ENCODE peak calls at places on chromosome 17, in five cellular contexts. P is heart right ventricle, F is left lung, A is mammary epithelial cell, E is esophagus squamous epithelium. C is an unnamed sample. For H3K4me1, the result is how much of the 10 kb centered on the place peaks cover.

GRCh38 chr17:11979795-11980194 is 17.5 kb downstream of the ZNF18 start:
- DNase-seq in P (no peak), F (no peak), A (no peak), E (no peak), C (no peak)

GRCh38 chr17:28247671-28248556 is 71.1 kb upstream of the TMEM97 start:
- DNase-seq in P (no peak), F (no peak), A (no peak), E (no peak), C (no peak)

GRCh38 chr17:7184091-7184488 is 4.9 kb upstream of the ASGR1 start:
- DNase-seq in P (no peak), F (no peak), A (no peak), E (no peak), C (no peak)

GRCh38 chr17:80034977-80035686 is 540 bp downstream of the TBC1D16 start:
- DNase-seq in P (peak), F (no peak), A (peak), E (no peak), C (no peak)

GRCh38 chr17:66655861-66656260 is 179.1 kb upstream of the CACNG5 start:
- DNase-seq in P (no peak), F (no peak), A (peak), E (no peak), C (no peak)

GRCh38 chr17:19762515-19762961 is 14.4 kb upstream of the ALDH3A1 start:
- DNase-seq in P (no peak), F (peak), A (peak), E (no peak), C (peak)

GRCh38 chr17:30296499-30297038 is 4.8 kb upstream of the BLMH start:
- DNase-seq in P (no peak), F (no peak), A (no peak), E (no peak), C (no peak)

GRCh38 chr17:44355642-44356099 is 8.0 kb downstream of the FAM171A2 start:
- DNase-seq in P (no peak), F (peak), A (no peak), E (no peak), C (no peak)

GRCh38 chr17:39576187-39576586 is 31.5 kb downstream of the NEUROD2 start:
- DNase-seq in P (no peak), F (no peak), A (no peak), E (no peak), C (no peak)

GRCh38 chr17:19424934-19425868 is 14.2 kb downstream of the RNF112 start:
- DNase-seq in P (no peak), F (no peak), A (no peak), E (no peak), C (no peak)

GRCh38 chr17:38673714-38674012 is 1.1 kb downstream of the EPOP start:
- DNase-seq in P (no peak), F (no peak), A (no peak), E (no peak), C (no peak)

GRCh38 chr17:80910043-80910442 is 81.6 kb upstream of the CHMP6 start:
- DNase-seq in P (no peak), F (no peak), A (no peak), E (no peak), C (peak)

GRCh38 chr17:44024271-44024663 is 9.5 kb upstream of the TMEM101 start:
- DNase-seq in P (no peak), F (no peak), A (no peak), E (no peak), C (no peak)

GRCh38 chr17:66466933-66467367 is 164.5 kb downstream of the PRKCA start:
- DNase-seq in P (no peak), F (no peak), A (peak), E (no peak), C (no peak)

GRCh38 chr17:6507535-6507934 is 48.8 kb downstream of the PITPNM3 start:
- DNase-seq in P (no peak), F (no peak), A (peak), E (no peak), C (no peak)

DNA sequence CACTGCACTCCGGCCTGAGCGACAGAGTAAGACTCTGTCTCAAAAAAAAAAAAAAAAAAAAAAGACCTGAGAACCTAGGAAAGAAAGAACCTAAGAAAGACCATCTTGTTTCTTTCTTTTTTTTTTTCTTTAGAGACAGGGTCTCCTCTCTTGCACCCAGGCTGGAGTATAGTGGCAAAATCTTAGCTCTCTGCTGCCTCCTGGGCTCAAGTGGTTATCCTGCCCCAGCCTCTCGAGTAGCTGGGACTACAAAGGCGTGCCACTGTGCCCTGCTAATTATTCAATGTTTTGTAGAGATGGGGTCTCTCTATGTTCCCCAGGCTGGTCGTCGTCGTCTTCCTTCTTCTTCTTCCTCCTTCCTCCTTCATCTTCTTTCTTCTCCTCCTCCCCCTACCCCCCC is 7.8 kb upstream of the BIRC5 start:
- DNase-seq in P (no peak), F (no peak), A (no peak), E (no peak), C (no peak)
- TF ChIP-seq CTCF in P (no peak), F (no peak), A (no peak), E (no peak), C (no peak)

GRCh38 chr17:62343764-62344163 is 36.6 kb upstream of the EFCAB3 start:
- DNase-seq in P (no peak), F (no peak), A (no peak), E (no peak), C (no peak)
- H3K4me1 ChIP-seq in P (under half), F (under half), A (under half), E (under half), C (under half)

GRCh38 chr17:3038941-3039340 is 24.5 kb downstream of the OR1D5 start:
- DNase-seq in P (no peak), F (no peak), A (no peak), E (no peak), C (no peak)

GRCh38 chr17:3040882-3041281 is 22.5 kb downstream of the OR1D5 start:
- DNase-seq in P (no peak), F (peak), A (no peak), E (no peak), C (no peak)

GRCh38 chr17:3039748-3040147 is 23.7 kb downstream of the OR1D5 start:
- DNase-seq in P (no peak), F (no peak), A (no peak), E (no peak), C (no peak)

GRCh38 chr17:3046753-3047152 is 16.7 kb downstream of the OR1D5 start:
- DNase-seq in P (no peak), F (no peak), A (no peak), E (no peak), C (no peak)

GRCh38 chr17:3043737-3044365 is 19.6 kb downstream of the OR1D5 start:
- DNase-seq in P (no peak), F (peak), A (no peak), E (no peak), C (no peak)
- TF ChIP-seq CTCF in P (peak), F (no peak), A (peak), E (peak), C (no peak)

GRCh38 chr17:56810286-56810781 is 23.4 kb downstream of the C17orf67 start:
- DNase-seq in P (no peak), F (no peak), A (no peak), E (no peak), C (no peak)
- H3K4me1 ChIP-seq in P (under half), F (under half), A (under half), E (under half), C (under half)